ENCODE peak calls at places on chromosomes 6 and 20, in eight cellular contexts. E is stimulated activated naive CD8-positive, alpha-beta T cell treated with anti-CD3 and anti-CD28 coated beads, Interleukin-15, amount 100 ng/mL, for 72 hours; C is naive thymus-derived CD8-positive, alpha-beta T cell; D is upper lobe of right lung; U is psoas muscle; K is right cardiac atrium; Z is activated CD8-positive, alpha-beta T cell treated with anti-CD3 and anti-CD28 coated beads, Interleukin-2, amount 10 ng/mL, durations not matched to agents 7 days and 5 days; R is activated T-cell treated with anti-CD3 and anti-CD28 coated beads, Interleukin-2, amount 50 U/mL, for 4 hours. W is an unnamed sample.

GRCh38 chr20:8223096-8223870 is 91.2 kb downstream of the PLCB1 start:
- ATAC-seq in U (no peak), C (no peak), K (no peak), E (no peak), R (no peak), Z (no peak), D (no peak), W (peak)

GRCh38 chr20:62739581-62740285 is 31.1 kb downstream of the NTSR1 start:
- ATAC-seq in R (peak), Z (peak), E (peak), C (peak), K (no peak), U (peak), D (peak), W (peak)

GRCh38 chr20:8434326-8434876 is 302.3 kb downstream of the PLCB1 start:
- ATAC-seq in E (no peak), D (peak), U (no peak), R (no peak), C (no peak), Z (no peak), K (no peak), W (no peak)

GRCh38 chr20:24704899-24705298 is 235.5 kb downstream of the SYNDIG1 start:
- ATAC-seq in E (no peak), Z (no peak), R (no peak), D (no peak), K (no peak), C (no peak), U (no peak), W (no peak)

GRCh38 chr20:63441136-63441776 is 31.2 kb downstream of the KCNQ2 start:
- ATAC-seq in E (peak), D (no peak), K (no peak), Z (peak), U (no peak), C (peak), R (peak), W (no peak)

GRCh38 chr6:33383427-33384185 is 8.0 kb upstream of the KIFC1 start:
- ATAC-seq in U (no peak), K (no peak), E (no peak), D (no peak), R (no peak), C (no peak), Z (no peak), W (no peak)

GRCh38 chr6:42390228-42390934 is 61.3 kb downstream of the TRERF1 start:
- ATAC-seq in U (no peak), Z (peak), R (peak), E (peak), K (no peak), D (peak), C (peak), W (no peak)

GRCh38 chr20:57388953-57389694 is 2.1 kb upstream of the RBM38 start:
- ATAC-seq in E (peak), D (peak), K (peak), R (peak), U (peak), C (peak), Z (no peak), W (no peak)

GRCh38 chr6:164039954-164040375 is 625.4 kb downstream of the QKI start:
- ATAC-seq in E (peak), U (peak), K (peak), R (peak), Z (peak), C (peak), D (peak), W (no peak)

GRCh38 chr6:14658030-14658429 is 540.5 kb downstream of the CD83 start:
- ATAC-seq in U (no peak), C (no peak), K (no peak), Z (no peak), R (no peak), D (no peak), E (no peak), W (no peak)

GRCh38 chr6:134379086-134379485 is 61.2 kb upstream of the SGK1 start:
- ATAC-seq in D (peak), R (peak), E (peak), K (no peak), U (no peak), Z (peak), C (peak), W (no peak)

GRCh38 chr6:134183844-134184243 is 131.4 kb upstream of the SLC2A12 start:
- ATAC-seq in U (no peak), C (no peak), K (no peak), Z (no peak), E (no peak), R (no peak), D (no peak), W (no peak)

GRCh38 chr20:62047666-62048345 is 17.9 kb downstream of the TAF4 start:
- ATAC-seq in R (no peak), C (no peak), Z (no peak), E (no peak), K (no peak), U (peak), D (no peak), W (no peak)

GRCh38 chr6:144653885-144654505 is 368.9 kb downstream of the UTRN start:
- ATAC-seq in R (peak), D (peak), K (no peak), U (no peak), E (peak), Z (no peak), C (peak), W (no peak)

GRCh38 chr6:33839399-33840063 is 35.7 kb upstream of the MLN start:
- ATAC-seq in E (no peak), U (no peak), R (peak), C (no peak), K (no peak), Z (no peak), D (no peak), W (peak)

GRCh38 chr20:63206878-63207277 is 9.1 kb downstream of the YTHDF1 start:
- ATAC-seq in Z (no peak), R (no peak), U (peak), D (no peak), C (no peak), E (no peak), K (no peak), W (no peak)

GRCh38 chr20:38337561-38338140 is 8.6 kb upstream of the LBP start:
- ATAC-seq in Z (peak), R (no peak), E (peak), U (peak), C (no peak), K (peak), D (peak), W (no peak)

W was measured in SK-N-SH treated with all-trans-retinoic acid at 6 μM for 48 hours.